ENCODE peak calls at places on chromosomes 5 and 9, in five cellular contexts. D, Z, M, V and B are unnamed samples.

GRCh38 chr5:138177936-138178515 is 404 bp downstream of the BRD8 start:
- DNase-seq in V (no peak), D (peak), M (peak), Z (no peak), B (no peak)

GRCh38 chr5:90932052-90932699 is 373.6 kb downstream of the ADGRV1 start:
- DNase-seq in Z (peak), V (no peak), D (peak), M (peak), B (peak)

GRCh38 chr5:421901-422300 is 21.1 kb upstream of the EXOC3 start:
- DNase-seq in M (no peak), V (peak), Z (no peak), D (no peak), B (no peak)

GRCh38 chr9:102428305-102428704 is 566.8 kb upstream of the CYLC2 start:
- DNase-seq in M (no peak), D (no peak), Z (no peak), V (no peak), B (no peak)

GRCh38 chr5:32790411-32790951 is 79.4 kb downstream of the NPR3 start:
- DNase-seq in D (no peak), M (no peak), V (no peak), Z (no peak), B (no peak)

GRCh38 chr5:134133213-134133994 is 18.9 kb downstream of the TCF7 start:
- DNase-seq in Z (no peak), M (no peak), V (peak), D (no peak), B (no peak)

GRCh38 chr5:10759111-10759510 is 1.9 kb downstream of the DAP start:
- DNase-seq in V (peak), M (no peak), Z (no peak), D (no peak), B (no peak)

GRCh38 chr5:26791433-26791832 is 247.0 kb downstream of the CDH9 start:
- DNase-seq in Z (no peak), M (no peak), V (no peak), D (no peak), B (no peak)

GRCh38 chr9:23826120-23826629 is at the start of gene ELAVL2:
- DNase-seq in V (peak), Z (peak), M (peak), D (no peak), B (peak)

GRCh38 chr5:169081008-169081724 is 219.8 kb downstream of the SLIT3 start:
- DNase-seq in D (no peak), V (no peak), Z (no peak), M (no peak), B (no peak)

GRCh38 chr5:134100283-134101011 is 14.0 kb upstream of the TCF7 start:
- DNase-seq in V (peak), M (peak), Z (no peak), D (peak), B (no peak)

GRCh38 chr5:138963763-138964371 is 88.7 kb upstream of the LRRTM2 start:
- DNase-seq in M (no peak), Z (no peak), V (no peak), D (no peak), B (peak)